ENCODE peak calls at places on chromosomes 1 and 21, in six cellular contexts. D is pancreas; E is adrenal gland; N is IMR-90; L is effector memory CD4-positive, alpha-beta T cell; V is psoas muscle. Z is an unnamed sample.

GRCh38 chr21:42108554-42108885 is 37.4 kb downstream of the UMODL1 start:
- DNase-seq in D (no peak), E (no peak), N (no peak), L (no peak), V (no peak), Z (no peak)

GRCh38 chr1:28526886-28527285 is 21.0 kb downstream of the RCC1 start:
- DNase-seq in D (no peak), E (no peak), N (no peak), L (no peak), V (no peak), Z (no peak)

GRCh38 chr1:165833358-165833757 is 5.9 kb downstream of the UCK2 start:
- DNase-seq in D (no peak), E (no peak), N (no peak), L (no peak), V (no peak), Z (no peak)

GRCh38 chr1:172002725-172003345 is 161.5 kb downstream of the DNM3 start:
- DNase-seq in D (no peak), E (peak; percentile 43), N (peak; percentile 73), L (no peak), V (no peak), Z (peak; percentile 33)

GRCh38 chr1:86155061-86155806 is 1.3 kb downstream of the COL24A1 start:
- DNase-seq in D (peak; percentile 21), E (no peak), N (no peak), L (no peak), V (peak; percentile 17), Z (no peak)

GRCh38 chr1:36966242-36966641 is 68.1 kb downstream of the GRIK3 start:
- DNase-seq in D (no peak), E (peak; percentile 29), N (peak; percentile 1), L (no peak), V (no peak), Z (no peak)

GRCh38 chr1:23273450-23274133 is 56.3 kb upstream of the HTR1D start:
- DNase-seq in D (no peak), E (peak; percentile 74), N (peak; percentile 95), L (no peak), V (no peak), Z (peak; percentile 23)

GRCh38 chr1:56522680-56523079 is 56.7 kb downstream of the PLPP3 start:
- DNase-seq in D (no peak), E (no peak), N (no peak), L (no peak), V (no peak), Z (no peak)

GRCh38 chr1:30977511-30977910 is 69.0 kb upstream of the SDC3 start:
- DNase-seq in D (no peak), E (no peak), N (no peak), L (no peak), V (no peak), Z (no peak)

GRCh38 chr1:113930499-113931161 is 1.5 kb downstream of the HIPK1 start:
- DNase-seq in D (peak; percentile 29), E (no peak), N (peak; percentile 83), L (peak; percentile 83), V (no peak), Z (peak; percentile 59)

GRCh38 chr21:42515708-42516502 is 2.3 kb downstream of the SLC37A1 start:
- DNase-seq in D (no peak), E (peak; percentile 32), N (no peak), L (no peak), V (no peak), Z (peak; percentile 78)

GRCh38 chr1:22124592-22125229 is 18.2 kb downstream of the WNT4 start:
- DNase-seq in D (no peak), E (no peak), N (no peak), L (no peak), V (no peak), Z (no peak)

DNA sequence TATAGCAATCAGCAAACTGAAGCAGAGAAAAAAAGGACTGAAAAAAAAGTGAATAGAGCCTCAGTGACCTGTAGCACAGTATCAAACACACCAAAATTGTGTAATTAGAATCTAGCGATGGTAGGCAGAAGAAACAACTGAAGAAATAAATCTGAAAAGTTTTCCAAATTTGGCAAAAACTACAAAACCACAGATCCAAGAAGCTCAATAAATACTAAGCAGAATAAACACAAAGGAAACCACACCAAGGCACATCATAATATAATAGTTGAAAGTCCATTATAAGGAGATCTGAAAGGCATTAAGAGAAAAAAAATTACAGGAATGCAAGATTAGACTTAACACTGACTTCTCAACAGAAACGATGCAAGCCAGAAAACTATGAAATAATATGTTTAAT is 7.1 kb upstream of the IL12RB2 start:
- DNase-seq in D (no peak), E (no peak), N (no peak), L (no peak), V (no peak), Z (no peak)
- H3K27ac ChIP-seq in D (no peak overlapping the region), E (no peak overlapping the region), N (no peak overlapping the region), L (no peak overlapping the region), V (no peak overlapping the region), Z (no peak overlapping the region)

DNA sequence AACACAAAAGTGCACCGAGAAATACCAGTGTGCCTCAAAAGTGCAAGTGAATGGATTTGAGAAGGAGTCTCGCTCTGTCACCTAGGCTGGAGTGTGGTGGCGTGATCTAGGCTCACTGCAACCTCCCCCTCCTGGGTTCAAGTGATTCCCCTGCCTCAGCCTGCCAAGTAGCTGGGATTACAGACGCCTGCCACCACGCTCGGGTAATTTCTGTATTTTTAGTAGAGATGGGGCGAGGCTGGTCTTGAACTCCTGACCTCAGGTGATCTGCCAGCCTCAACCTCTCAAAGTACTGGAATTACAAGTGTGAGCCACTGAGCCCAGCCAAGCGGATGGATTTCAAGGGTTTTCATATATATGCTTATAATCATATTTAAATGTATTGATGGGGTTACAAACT is 35.8 kb downstream of the PRRX1 start:
- DNase-seq in D (no peak), E (no peak), N (no peak), L (no peak), V (no peak), Z (no peak)
- H3K27ac ChIP-seq in D (no peak overlapping the region), E (no peak overlapping the region), N (no peak overlapping the region), L (no peak overlapping the region), V (peak overlapping the region; percentile 73), Z (no peak overlapping the region)

GRCh38 chr1:230270185-230270939 is 155.8 kb downstream of the PGBD5 start:
- DNase-seq in D (no peak), E (peak; percentile 43), N (peak; percentile 7), L (no peak), V (no peak), Z (no peak)

GRCh38 chr1:230270940-230271325 is 155.2 kb downstream of the PGBD5 start:
- DNase-seq in D (no peak), E (no peak), N (no peak), L (no peak), V (no peak), Z (no peak)

GRCh38 chr1:230267338-230268065 is 158.6 kb downstream of the PGBD5 start:
- DNase-seq in D (no peak), E (no peak), N (no peak), L (no peak), V (no peak), Z (no peak)

GRCh38 chr1:230266456-230266855 is 159.7 kb downstream of the PGBD5 start:
- DNase-seq in D (no peak), E (no peak), N (no peak), L (no peak), V (no peak), Z (no peak)

GRCh38 chr1:230268371-230269170 is 157.6 kb downstream of the PGBD5 start:
- DNase-seq in D (no peak), E (peak; percentile 73), N (peak; percentile 75), L (no peak), V (no peak), Z (peak; percentile 73)
- H3K27ac ChIP-seq in D (peak overlapping the region; percentile 9), E (peak overlapping the region; percentile 4), N (no peak overlapping the region), L (no peak overlapping the region), V (peak overlapping the region; percentile 42), Z (peak overlapping the region; percentile 84)

GRCh38 chr1:234925440-234926251 is 203.0 kb downstream of the TOMM20 start:
- DNase-seq in D (no peak), E (peak; percentile 62), N (peak; percentile 99), L (no peak), V (no peak), Z (peak; percentile 29)
- H3K27ac ChIP-seq in D (no peak overlapping the region), E (peak overlapping the region; percentile 78), N (peak overlapping the region; percentile 60), L (peak overlapping the region; percentile 52), V (peak overlapping the region; percentile 61), Z (peak overlapping the region; percentile 7)

DNA sequence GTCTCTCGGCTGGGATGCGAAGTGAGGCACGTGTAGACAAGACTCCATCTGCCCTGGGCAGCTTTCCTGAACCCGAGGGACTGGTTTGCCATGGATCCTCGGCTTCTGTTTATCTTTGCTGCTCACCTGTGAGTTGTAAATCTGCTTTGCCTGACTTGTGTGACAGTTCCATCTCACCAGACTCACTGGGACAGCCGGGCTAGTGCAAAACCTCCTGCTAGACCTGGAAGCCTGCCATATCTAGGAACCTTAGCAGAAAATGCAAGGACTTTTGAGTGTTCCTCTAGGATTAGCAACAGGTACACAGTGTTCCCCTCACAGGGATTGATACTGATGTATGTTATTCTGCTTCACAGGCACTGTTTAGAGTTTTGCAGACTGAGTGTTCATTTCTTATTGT is 218.6 kb downstream of the URB2 start:
- DNase-seq in D (no peak), E (peak; percentile 8), N (no peak), L (no peak), V (no peak), Z (peak; percentile 80)
- H3K27ac ChIP-seq in D (peak overlapping the region; percentile 42), E (no peak overlapping the region), N (no peak overlapping the region), L (no peak overlapping the region), V (peak overlapping the region; percentile 89), Z (peak overlapping the region; percentile 4)

Z was measured in colonic mucosa.